ENCODE peak calls at places on chromosomes 13 and 19, in six cellular contexts. T, J, G, Y, P and S are unnamed samples.

GRCh38 chr13:95111608-95112007 is 189.6 kb downstream of the ABCC4 start:
- DNase-seq in T (no peak), J (no peak), G (no peak), Y (no peak), P (no peak), S (no peak)

GRCh38 chr13:97753942-97754670 is 199.4 kb upstream of the IPO5 start:
- DNase-seq in T (no peak), J (no peak), G (no peak), Y (no peak), P (no peak), S (no peak)

GRCh38 chr13:113786262-113786841 is 27.3 kb downstream of the TMEM255B start:
- DNase-seq in T (no peak), J (peak; percentile 29), G (no peak), Y (no peak), P (no peak), S (no peak)

GRCh38 chr13:36475468-36475867 is 43.2 kb downstream of the CCNA1 start:
- DNase-seq in T (no peak), J (peak; percentile 55), G (no peak), Y (no peak), P (no peak), S (peak; percentile 25)

GRCh38 chr13:29925457-29925856 is 75.0 kb upstream of the UBL3 start:
- DNase-seq in T (peak; percentile 96), J (peak; percentile 86), G (no peak), Y (peak; percentile 90), P (no peak), S (peak; percentile 74)

GRCh38 chr13:36069881-36070366 is 61.3 kb downstream of the DCLK1 start:
- DNase-seq in T (no peak), J (no peak), G (no peak), Y (no peak), P (no peak), S (no peak)

GRCh38 chr19:32543107-32543900 is 37.7 kb upstream of the PDCD5 start:
- DNase-seq in T (no peak), J (peak; percentile 22), G (no peak), Y (no peak), P (no peak), S (no peak)

GRCh38 chr13:44044544-44045178 is 165.0 kb downstream of the LACC1 start:
- DNase-seq in T (no peak), J (peak; percentile 46), G (no peak), Y (no peak), P (no peak), S (no peak)

GRCh38 chr13:32838985-32839384 is 177.2 kb upstream of the KL start:
- DNase-seq in T (no peak), J (peak; percentile 69), G (no peak), Y (no peak), P (no peak), S (no peak)

GRCh38 chr13:84961023-84961422 is 838.2 kb downstream of the SLITRK6 start:
- DNase-seq in T (no peak), J (no peak), G (no peak), Y (no peak), P (no peak), S (no peak)

GRCh38 chr13:32021785-32022184 is 9.8 kb upstream of the FRY start:
- DNase-seq in T (no peak), J (no peak), G (no peak), Y (no peak), P (no peak), S (no peak)

GRCh38 chr13:49113526-49114286 is 106.4 kb upstream of the MLNR start:
- DNase-seq in T (no peak), J (peak; percentile 68), G (no peak), Y (no peak), P (no peak), S (no peak)

GRCh38 chr19:18500820-18501219 is 21.1 kb downstream of the ELL start:
- DNase-seq in T (peak; percentile 90), J (no peak), G (no peak), Y (peak; percentile 70), P (no peak), S (no peak)

GRCh38 chr13:40770609-40770933 is 419 bp downstream of the MRPS31 start:
- DNase-seq in T (no peak), J (no peak), G (no peak), Y (no peak), P (no peak), S (no peak)

GRCh38 chr13:113143466-113144254 is 14.8 kb upstream of the PROZ start:
- DNase-seq in T (peak; percentile 60), J (no peak), G (no peak), Y (no peak), P (no peak), S (no peak)

GRCh38 chr13:41827507-41828213 is 133.2 kb downstream of the VWA8 start:
- DNase-seq in T (peak; percentile 76), J (peak; percentile 97), G (no peak), Y (peak; percentile 7), P (no peak), S (peak; percentile 6)

GRCh38 chr13:61109741-61110140 is 305.9 kb downstream of the PCDH20 start:
- DNase-seq in T (no peak), J (no peak), G (no peak), Y (no peak), P (no peak), S (no peak)

GRCh38 chr13:25803626-25804025 is 248.2 kb downstream of the SHISA2 start:
- DNase-seq in T (no peak), J (no peak), G (no peak), Y (no peak), P (no peak), S (no peak)

GRCh38 chr19:13842294-13843103 is 34.4 kb upstream of the NANOS3 start:
- DNase-seq in T (peak; percentile 94), J (peak; percentile 78), G (peak; percentile 94), Y (peak; percentile 70), P (peak; percentile 82), S (peak; percentile 83)

GRCh38 chr13:91127995-91128394 is 219.5 kb upstream of the MIR17HG start:
- DNase-seq in T (no peak), J (no peak), G (no peak), Y (no peak), P (no peak), S (no peak)

GRCh38 chr19:36032251-36033104 is at the start of gene CLIP3:
- DNase-seq in T (peak; percentile 81), J (peak; percentile 71), G (peak; percentile 87), Y (no peak), P (peak; percentile 35), S (no peak)

GRCh38 chr19:36031308-36031707 is 1.4 kb downstream of the CLIP3 start:
- DNase-seq in T (no peak), J (no peak), G (no peak), Y (no peak), P (no peak), S (no peak)

GRCh38 chr19:36028313-36029041 is 4.2 kb downstream of the CLIP3 start:
- DNase-seq in T (no peak), J (no peak), G (no peak), Y (no peak), P (no peak), S (no peak)

GRCh38 chr19:36027696-36028095 is 5.0 kb downstream of the CLIP3 start:
- DNase-seq in T (no peak), J (no peak), G (no peak), Y (no peak), P (no peak), S (no peak)

DNA sequence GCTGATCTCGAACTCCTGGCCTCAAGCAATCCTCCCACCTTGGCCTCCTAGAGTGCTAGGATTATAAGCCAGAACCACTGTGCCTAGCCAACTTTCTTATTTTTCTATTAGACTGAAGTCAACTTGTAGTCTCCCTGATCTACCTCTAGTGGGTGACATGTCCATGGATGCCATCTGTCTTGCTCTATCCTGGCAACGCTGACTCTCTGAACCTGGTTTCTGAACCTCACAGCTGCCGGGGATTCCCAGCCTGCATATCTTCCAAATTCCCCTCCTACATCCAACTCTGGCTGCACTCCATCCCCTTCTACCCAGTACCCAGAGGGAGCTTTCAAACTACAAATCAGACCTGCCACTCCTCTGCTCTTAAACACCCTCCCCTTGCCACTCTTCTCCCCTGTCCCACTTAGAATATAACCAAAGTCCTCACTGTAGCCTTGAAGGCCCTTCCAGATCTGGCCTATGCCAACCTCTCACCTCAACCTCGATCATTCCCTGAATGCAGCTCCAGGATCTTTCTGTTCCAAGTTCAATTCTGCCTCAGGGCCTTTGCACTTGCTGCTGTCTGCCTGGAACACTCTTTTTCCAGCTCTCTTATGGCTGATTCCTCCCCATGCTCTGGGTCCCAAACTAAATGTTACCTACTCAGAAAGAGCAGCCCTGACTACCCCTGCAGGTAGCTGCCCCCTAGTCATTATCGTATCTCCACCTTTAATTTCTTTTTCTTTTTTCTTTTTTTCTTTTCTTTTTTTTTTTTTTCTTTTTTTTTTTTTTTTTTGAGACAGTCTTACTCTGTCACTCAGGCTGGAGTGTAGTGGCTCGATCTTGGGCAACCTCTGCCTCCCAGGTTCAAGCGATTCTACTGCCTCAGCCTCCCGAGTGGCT is 2.2 kb downstream of the CLIP3 start:
- DNase-seq in T (no peak), J (peak; percentile 47), G (no peak), Y (no peak), P (no peak), S (no peak)
- TF ChIP-seq CTCF in T (no peak), J (peak; percentile 18), G (no peak), Y (no peak), P (no peak), S (no peak)

GRCh38 chr19:40862785-40863184 is 12.5 kb upstream of the CYP2A6 start:
- DNase-seq in T (no peak), J (peak; percentile 14), G (no peak), Y (no peak), P (no peak), S (peak; percentile 44)

GRCh38 chr19:40862333-40862732 is 12.1 kb upstream of the CYP2A6 start:
- DNase-seq in T (no peak), J (no peak), G (no peak), Y (no peak), P (no peak), S (peak; percentile 23)

DNA sequence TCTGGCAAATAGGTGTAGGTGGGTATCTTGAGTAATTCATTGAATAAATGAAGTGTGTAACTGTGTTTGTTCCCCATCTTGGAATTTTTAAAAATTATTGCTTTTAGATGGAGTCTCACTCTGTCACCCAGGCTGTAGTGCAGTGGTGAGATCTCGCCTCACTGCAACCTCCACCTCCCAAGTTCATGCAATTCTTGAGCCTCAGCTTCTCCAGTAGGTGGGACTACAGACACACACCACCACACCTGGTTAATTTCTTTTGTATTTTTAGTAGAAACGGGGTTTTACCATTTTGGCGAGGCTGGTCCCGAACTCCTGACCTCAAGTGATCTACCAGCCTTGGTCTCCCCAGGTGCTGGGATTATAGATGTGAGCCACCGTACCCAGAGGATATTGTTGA is 7.9 kb upstream of the CYP2A6 start:
- DNase-seq in T (no peak), J (no peak), G (no peak), Y (no peak), P (no peak), S (no peak)
- TF ChIP-seq CTCF in T (no peak), J (no peak), G (no peak), Y (no peak), P (no peak), S (no peak)

DNA sequence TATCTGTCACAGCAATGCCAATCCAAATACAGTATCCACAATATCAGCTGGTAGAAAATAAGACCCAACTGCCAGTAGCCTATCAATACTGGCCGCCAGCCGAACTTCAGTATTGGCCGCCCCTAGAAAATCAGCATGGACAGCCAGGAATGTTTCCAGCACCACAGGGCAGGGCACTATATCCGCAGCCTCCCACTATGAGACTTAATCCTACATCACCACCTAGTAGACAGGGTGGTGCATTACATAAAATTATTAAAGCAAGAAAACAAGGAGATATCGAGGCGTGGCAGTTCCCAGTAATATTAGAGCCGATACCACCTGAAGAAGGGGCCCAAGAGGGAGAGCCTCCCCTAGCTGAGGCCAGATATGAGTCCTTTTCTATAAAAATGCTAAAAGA is 111.3 kb downstream of the ZNF486 start:
- DNase-seq in T (no peak), J (no peak), G (no peak), Y (no peak), P (no peak), S (peak; percentile 1)
- TF ChIP-seq CTCF in T (peak; percentile 35), J (no peak), G (no peak), Y (no peak), P (no peak), S (no peak)

GRCh38 chr13:28313579-28313978 is 175.2 kb downstream of the PAN3 start:
- DNase-seq in T (no peak), J (peak; percentile 77), G (no peak), Y (no peak), P (no peak), S (no peak)
- TF ChIP-seq CTCF in T (no peak), J (peak; percentile 57), G (peak; percentile 10), Y (no peak), P (no peak), S (no peak)